ENCODE peak calls at places on chromosomes 1 and 21, in nine cellular contexts. J is mucosa of descending colon; A is HS-27A; N is iris pigment epithelial cell; L is right lobe of liver; B is EH; U is activated CD4-positive, alpha-beta T cell treated with anti-CD3 and anti-CD28 coated beads, Interleukin-2, amount 10 ng/mL, durations not matched to agents 7 days and 5 days; S is ascending aorta; Q is activated CD8-positive, alpha-beta T cell treated with anti-CD3 and anti-CD28 coated beads for 36 hours. Y is an unnamed sample.

GRCh38 chr1:236502579-236502971 is 21.2 kb upstream of the LGALS8 start:
- DNase-seq in A (no peak), J (no peak), B (peak), N (peak), L (no peak), U (no peak), S (no peak), Q (no peak), Y (peak)

GRCh38 chr1:53343831-53344668 is 16.2 kb upstream of the LRP8 start:
- DNase-seq in U (no peak), B (peak), J (no peak), N (peak), Q (no peak), A (no peak), L (peak), S (no peak), Y (peak)

GRCh38 chr1:203559523-203559922 is 65.6 kb downstream of the OPTC start:
- DNase-seq in S (peak), J (no peak), N (peak), B (peak), L (no peak), A (no peak), U (no peak), Q (no peak), Y (peak)

GRCh38 chr1:28365864-28366263 is 3.7 kb upstream of the PHACTR4 start:
- DNase-seq in A (no peak), J (no peak), Q (no peak), N (no peak), B (no peak), U (no peak), L (no peak), S (no peak), Y (no peak)

GRCh38 chr1:111880866-111881837 is 108.3 kb downstream of the KCND3 start:
- DNase-seq in N (no peak), B (no peak), A (no peak), U (no peak), Q (no peak), J (no peak), S (no peak), L (peak), Y (no peak)

GRCh38 chr1:109201123-109201703 is 12.5 kb upstream of the SARS1 start:
- DNase-seq in J (no peak), L (peak), A (peak), U (peak), Q (peak), B (peak), S (no peak), N (peak), Y (peak)

GRCh38 chr1:52423771-52424170 is 19.4 kb downstream of the PRPF38A start:
- DNase-seq in L (no peak), J (no peak), N (no peak), U (peak), S (no peak), A (no peak), B (no peak), Q (peak), Y (no peak)

GRCh38 chr1:9242338-9242969 is 7.9 kb downstream of the H6PD start:
- DNase-seq in L (peak), J (peak), Q (no peak), B (no peak), N (peak), U (no peak), S (peak), A (no peak), Y (no peak)

GRCh38 chr1:189513091-189513490 is 964.6 kb downstream of the BRINP3 start:
- DNase-seq in A (no peak), Q (no peak), N (no peak), B (no peak), S (no peak), U (no peak), J (peak), L (no peak), Y (peak)

GRCh38 chr1:173708787-173709186 is 6.0 kb upstream of the KLHL20 start:
- DNase-seq in L (no peak), B (no peak), Q (no peak), J (no peak), U (no peak), S (no peak), N (no peak), A (no peak), Y (no peak)

GRCh38 chr1:36512842-36513241 is 30.1 kb upstream of the CSF3R start:
- DNase-seq in Q (no peak), U (no peak), S (no peak), A (no peak), B (no peak), J (no peak), N (no peak), L (no peak), Y (no peak)

GRCh38 chr1:29356663-29357062 is 120.3 kb downstream of the PTPRU start:
- DNase-seq in L (no peak), Q (peak), J (no peak), A (no peak), U (no peak), N (no peak), S (no peak), B (no peak), Y (no peak)

GRCh38 chr1:74504125-74505065 is 8.0 kb downstream of the LRRC53 start:
- DNase-seq in Q (peak), S (no peak), A (no peak), B (peak), U (peak), J (no peak), L (no peak), N (peak), Y (peak)

GRCh38 chr1:26023826-26024225 is 2.3 kb downstream of the EXTL1 start:
- DNase-seq in Q (no peak), S (no peak), L (no peak), N (no peak), U (no peak), B (no peak), A (no peak), J (no peak), Y (no peak)

GRCh38 chr1:209875510-209875909 is 47.7 kb downstream of the UTP25 start:
- DNase-seq in S (no peak), L (no peak), N (peak), B (peak), U (no peak), A (no peak), Q (no peak), J (no peak), Y (peak)

GRCh38 chr21:17783816-17784598 is 35.1 kb downstream of the C21orf91 start:
- DNase-seq in Q (peak), U (peak), N (no peak), L (no peak), S (no peak), J (no peak), A (no peak), B (no peak), Y (no peak)

GRCh38 chr1:221429262-221429661 is 312.6 kb downstream of the DUSP10 start:
- DNase-seq in B (peak), L (no peak), N (peak), Q (no peak), U (no peak), A (no peak), J (no peak), S (no peak), Y (peak)

GRCh38 chr1:27428316-27429028 is 36.0 kb downstream of the GPR3 start:
- DNase-seq in N (no peak), B (peak), J (no peak), S (no peak), A (no peak), Q (peak), L (no peak), U (no peak), Y (peak)

GRCh38 chr1:188281927-188282326 is 1453.2 kb downstream of the PLA2G4A start:
- DNase-seq in J (no peak), N (peak), U (no peak), S (no peak), A (no peak), Q (no peak), L (no peak), B (no peak), Y (no peak)